ENCODE peak calls at places on chromosomes 6 and 20, in six cellular contexts. One of them, this sample, is unnamed.

GRCh38 chr20:25220810-25221591 is 25.5 kb downstream of the ENTPD6 start:
- DNase-seq in iPS-NIHi11: no peak
- DNase-seq in mesenchymal stem cell: no peak
- DNase-seq in Calu3: no peak
- DNase-seq in activated T-cell treated with anti-CD3 and anti-CD28 coated beads, Interleukin-2, amount 50 U/mL, for 1 hour: no peak
- DNase-seq in germinal center: no peak
- DNase-seq in this sample: no peak

GRCh38 chr6:12523726-12524125 is 192.8 kb upstream of the PHACTR1 start:
- DNase-seq in iPS-NIHi11: no peak
- DNase-seq in mesenchymal stem cell: no peak
- DNase-seq in Calu3: no peak
- DNase-seq in activated T-cell treated with anti-CD3 and anti-CD28 coated beads, Interleukin-2, amount 50 U/mL, for 1 hour: no peak
- DNase-seq in germinal center: no peak
- DNase-seq in this sample: no peak

GRCh38 chr6:168149015-168149414 is 70.0 kb upstream of the FRMD1 start:
- DNase-seq in iPS-NIHi11: no peak
- DNase-seq in mesenchymal stem cell: no peak
- DNase-seq in Calu3: no peak
- DNase-seq in activated T-cell treated with anti-CD3 and anti-CD28 coated beads, Interleukin-2, amount 50 U/mL, for 1 hour: no peak
- DNase-seq in germinal center: no peak
- DNase-seq in this sample: no peak

GRCh38 chr20:51526754-51527153 is 15.8 kb downstream of the NFATC2 start:
- DNase-seq in iPS-NIHi11: no peak
- DNase-seq in mesenchymal stem cell: no peak
- DNase-seq in Calu3: no peak
- DNase-seq in activated T-cell treated with anti-CD3 and anti-CD28 coated beads, Interleukin-2, amount 50 U/mL, for 1 hour: no peak
- DNase-seq in germinal center: no peak
- DNase-seq in this sample: no peak

GRCh38 chr6:139531148-139531547 is 156.7 kb upstream of the CITED2 start:
- DNase-seq in iPS-NIHi11: no peak
- DNase-seq in mesenchymal stem cell: peak
- DNase-seq in Calu3: no peak
- DNase-seq in activated T-cell treated with anti-CD3 and anti-CD28 coated beads, Interleukin-2, amount 50 U/mL, for 1 hour: no peak
- DNase-seq in germinal center: no peak
- DNase-seq in this sample: no peak

GRCh38 chr6:82185948-82186347 is 61.6 kb downstream of the IBTK start:
- DNase-seq in iPS-NIHi11: no peak
- DNase-seq in mesenchymal stem cell: no peak
- DNase-seq in Calu3: no peak
- DNase-seq in activated T-cell treated with anti-CD3 and anti-CD28 coated beads, Interleukin-2, amount 50 U/mL, for 1 hour: no peak
- DNase-seq in germinal center: no peak
- DNase-seq in this sample: no peak

GRCh38 chr20:58841539-58842264 is 9.0 kb downstream of the GNAS-AS1 start:
- DNase-seq in iPS-NIHi11: no peak
- DNase-seq in mesenchymal stem cell: no peak
- DNase-seq in Calu3: no peak
- DNase-seq in activated T-cell treated with anti-CD3 and anti-CD28 coated beads, Interleukin-2, amount 50 U/mL, for 1 hour: no peak
- DNase-seq in germinal center: no peak
- DNase-seq in this sample: no peak

GRCh38 chr6:98203170-98203806 is 631.1 kb upstream of the POU3F2 start:
- DNase-seq in iPS-NIHi11: peak
- DNase-seq in mesenchymal stem cell: peak
- DNase-seq in Calu3: no peak
- DNase-seq in activated T-cell treated with anti-CD3 and anti-CD28 coated beads, Interleukin-2, amount 50 U/mL, for 1 hour: no peak
- DNase-seq in germinal center: no peak
- DNase-seq in this sample: no peak

GRCh38 chr6:85402922-85403321 is 47.0 kb upstream of the NT5E start:
- DNase-seq in iPS-NIHi11: no peak
- DNase-seq in mesenchymal stem cell: no peak
- DNase-seq in Calu3: no peak
- DNase-seq in activated T-cell treated with anti-CD3 and anti-CD28 coated beads, Interleukin-2, amount 50 U/mL, for 1 hour: no peak
- DNase-seq in germinal center: no peak
- DNase-seq in this sample: no peak

GRCh38 chr20:38275815-38276550 is 15.4 kb upstream of the KIAA1755 start:
- DNase-seq in iPS-NIHi11: no peak
- DNase-seq in mesenchymal stem cell: peak
- DNase-seq in Calu3: peak
- DNase-seq in activated T-cell treated with anti-CD3 and anti-CD28 coated beads, Interleukin-2, amount 50 U/mL, for 1 hour: no peak
- DNase-seq in germinal center: no peak
- DNase-seq in this sample: peak

GRCh38 chr20:364905-365794 is 15.4 kb upstream of the TRIB3 start:
- DNase-seq in iPS-NIHi11: no peak
- DNase-seq in mesenchymal stem cell: peak
- DNase-seq in Calu3: no peak
- DNase-seq in activated T-cell treated with anti-CD3 and anti-CD28 coated beads, Interleukin-2, amount 50 U/mL, for 1 hour: no peak
- DNase-seq in germinal center: no peak
- DNase-seq in this sample: no peak

GRCh38 chr20:35561671-35562070 is 19.8 kb downstream of the ERGIC3 start:
- DNase-seq in iPS-NIHi11: peak
- DNase-seq in mesenchymal stem cell: no peak
- DNase-seq in Calu3: no peak
- DNase-seq in activated T-cell treated with anti-CD3 and anti-CD28 coated beads, Interleukin-2, amount 50 U/mL, for 1 hour: no peak
- DNase-seq in germinal center: no peak
- DNase-seq in this sample: no peak

GRCh38 chr20:49199729-49200293 is 11.7 kb upstream of the STAU1 start:
- DNase-seq in iPS-NIHi11: no peak
- DNase-seq in mesenchymal stem cell: no peak
- DNase-seq in Calu3: no peak
- DNase-seq in activated T-cell treated with anti-CD3 and anti-CD28 coated beads, Interleukin-2, amount 50 U/mL, for 1 hour: no peak
- DNase-seq in germinal center: no peak
- DNase-seq in this sample: no peak

GRCh38 chr20:38227578-38228360 is 32.8 kb downstream of the KIAA1755 start:
- DNase-seq in iPS-NIHi11: no peak
- DNase-seq in mesenchymal stem cell: no peak
- DNase-seq in Calu3: no peak
- DNase-seq in activated T-cell treated with anti-CD3 and anti-CD28 coated beads, Interleukin-2, amount 50 U/mL, for 1 hour: no peak
- DNase-seq in germinal center: no peak
- DNase-seq in this sample: no peak

GRCh38 chr6:38973178-38974057 is 75.2 kb upstream of the GLP1R start:
- DNase-seq in iPS-NIHi11: peak
- DNase-seq in mesenchymal stem cell: peak
- DNase-seq in Calu3: peak
- DNase-seq in activated T-cell treated with anti-CD3 and anti-CD28 coated beads, Interleukin-2, amount 50 U/mL, for 1 hour: no peak
- DNase-seq in germinal center: peak
- DNase-seq in this sample: peak

GRCh38 chr20:4318891-4319290 is 303.5 kb upstream of the RNF24 start:
- DNase-seq in iPS-NIHi11: no peak
- DNase-seq in mesenchymal stem cell: no peak
- DNase-seq in Calu3: no peak
- DNase-seq in activated T-cell treated with anti-CD3 and anti-CD28 coated beads, Interleukin-2, amount 50 U/mL, for 1 hour: no peak
- DNase-seq in germinal center: no peak
- DNase-seq in this sample: no peak

GRCh38 chr6:106125925-106126435 is 39.8 kb downstream of the PRDM1 start:
- DNase-seq in iPS-NIHi11: no peak
- DNase-seq in mesenchymal stem cell: no peak
- DNase-seq in Calu3: no peak
- DNase-seq in activated T-cell treated with anti-CD3 and anti-CD28 coated beads, Interleukin-2, amount 50 U/mL, for 1 hour: no peak
- DNase-seq in germinal center: no peak
- DNase-seq in this sample: no peak

This sample was measured in endothelial cell of umbilical vein.